ENCODE peak calls at places on chromosome 15, in five cellular contexts. H, W, Q, K and I are unnamed samples.

GRCh38 chr15:67836477-67836876 is 3.4 kb downstream of the RNU6-1 start:
- DNase-seq in H (peak), W (peak), Q (no peak), K (no peak), I (peak)

GRCh38 chr15:71586463-71586862 is 223.9 kb upstream of the NR2E3 start:
- DNase-seq in H (no peak), W (no peak), Q (no peak), K (no peak), I (no peak)

GRCh38 chr15:96142498-96142897 is 188.0 kb upstream of the NR2F2 start:
- DNase-seq in H (no peak), W (no peak), Q (no peak), K (no peak), I (no peak)

GRCh38 chr15:70269991-70270751 is 172.5 kb upstream of the TLE3 start:
- DNase-seq in H (no peak), W (no peak), Q (no peak), K (no peak), I (peak)

GRCh38 chr15:85494035-85494793 is 113.8 kb downstream of the AKAP13 start:
- DNase-seq in H (peak), W (peak), Q (no peak), K (peak), I (peak)

GRCh38 chr15:98649621-98649995 is 1.3 kb downstream of the IGF1R start:
- DNase-seq in H (peak), W (no peak), Q (peak), K (no peak), I (no peak)

GRCh38 chr15:76006136-76006778 is 6.0 kb downstream of the NRG4 start:
- DNase-seq in H (peak), W (no peak), Q (no peak), K (no peak), I (peak)

GRCh38 chr15:41564960-41565502 is 6.0 kb downstream of the TYRO3 start:
- DNase-seq in H (no peak), W (no peak), Q (no peak), K (no peak), I (no peak)

GRCh38 chr15:27095809-27096580 is 125.0 kb downstream of the GABRG3 start:
- DNase-seq in H (peak), W (no peak), Q (no peak), K (no peak), I (peak)

GRCh38 chr15:58558777-58559176 is 127.0 kb downstream of the LIPC start:
- DNase-seq in H (peak), W (no peak), Q (no peak), K (no peak), I (peak)

GRCh38 chr15:57476533-57476975 is 100.2 kb downstream of the CGNL1 start:
- DNase-seq in H (peak), W (peak), Q (no peak), K (peak), I (peak)

GRCh38 chr15:68386587-68387287 is 45.2 kb downstream of the ITGA11 start:
- DNase-seq in H (no peak), W (no peak), Q (no peak), K (no peak), I (no peak)

GRCh38 chr15:31483924-31484368 is 157.3 kb downstream of the KLF13 start:
- DNase-seq in H (no peak), W (no peak), Q (no peak), K (no peak), I (no peak)

GRCh38 chr15:42194502-42194901 is 13.6 kb downstream of the VPS39 start:
- DNase-seq in H (peak), W (peak), Q (peak), K (no peak), I (peak)

GRCh38 chr15:89195836-89196235 is 25.5 kb downstream of the RLBP1 start:
- DNase-seq in H (no peak), W (peak), Q (no peak), K (peak), I (peak)

GRCh38 chr15:31840849-31841476 is 189.4 kb upstream of the CHRNA7 start:
- DNase-seq in H (no peak), W (no peak), Q (no peak), K (no peak), I (no peak)

GRCh38 chr15:98785796-98786581 is 137.7 kb downstream of the IGF1R start:
- DNase-seq in H (no peak), W (no peak), Q (no peak), K (no peak), I (no peak)

GRCh38 chr15:90262426-90262825 is 3.0 kb upstream of the NGRN start:
- DNase-seq in H (no peak), W (no peak), Q (no peak), K (no peak), I (peak)

GRCh38 chr15:29674661-29675533 is 147.4 kb downstream of the TJP1 start:
- DNase-seq in H (peak), W (peak), Q (peak), K (no peak), I (peak)

GRCh38 chr15:77597804-77598453 is 34.8 kb downstream of the LINGO1 start:
- DNase-seq in H (no peak), W (no peak), Q (no peak), K (no peak), I (no peak)

GRCh38 chr15:51172190-51172589 is 77.5 kb upstream of the TNFAIP8L3 start:
- DNase-seq in H (peak), W (peak), Q (no peak), K (peak), I (peak)

GRCh38 chr15:79209116-79209515 is 73.4 kb upstream of the ANKRD34C start:
- DNase-seq in H (no peak), W (no peak), Q (no peak), K (no peak), I (no peak)

GRCh38 chr15:77243716-77244401 is 172.9 kb upstream of the TSPAN3 start:
- DNase-seq in H (no peak), W (no peak), Q (no peak), K (no peak), I (no peak)

GRCh38 chr15:63089260-63090043 is 32.2 kb upstream of the LACTB start:
- DNase-seq in H (peak), W (peak), Q (no peak), K (peak), I (peak)

GRCh38 chr15:56837281-56837680 is 81.2 kb upstream of the TCF12 start:
- DNase-seq in H (peak), W (peak), Q (no peak), K (peak), I (peak)

GRCh38 chr15:90839187-90840071 is 29.0 kb upstream of the FURIN start:
- DNase-seq in H (no peak), W (peak), Q (peak), K (no peak), I (no peak)

GRCh38 chr15:31296304-31297220 is 30.1 kb upstream of the KLF13 start:
- DNase-seq in H (no peak), W (no peak), Q (peak), K (no peak), I (no peak)

GRCh38 chr15:76963596-76963995 is 31.3 kb upstream of the PSTPIP1 start:
- DNase-seq in H (no peak), W (no peak), Q (no peak), K (no peak), I (no peak)

GRCh38 chr15:85878866-85879265 is 84.1 kb upstream of the KLHL25 start:
- DNase-seq in H (no peak), W (no peak), Q (no peak), K (no peak), I (no peak)

GRCh38 chr15:63395730-63396545 is 14.3 kb upstream of the CA12 start:
- DNase-seq in H (no peak), W (no peak), Q (no peak), K (no peak), I (no peak)

GRCh38 chr15:63256433-63256884 is 20.9 kb upstream of the APH1B start:
- DNase-seq in H (peak), W (peak), Q (no peak), K (no peak), I (peak)

GRCh38 chr15:31382693-31383005 is 56.0 kb downstream of the KLF13 start:
- DNase-seq in H (no peak), W (no peak), Q (no peak), K (no peak), I (no peak)

GRCh38 chr15:69085325-69086081 is 71.0 kb downstream of the NOX5 start:
- DNase-seq in H (no peak), W (no peak), Q (no peak), K (no peak), I (no peak)

GRCh38 chr15:63233667-63234419 is 43.6 kb upstream of the APH1B start:
- DNase-seq in H (peak), W (peak), Q (no peak), K (no peak), I (peak)

GRCh38 chr15:48897144-48897814 is 19.3 kb downstream of the EID1 start:
- DNase-seq in H (peak), W (peak), Q (no peak), K (peak), I (peak)

GRCh38 chr15:78208887-78209645 is 25.3 kb downstream of the ACSBG1 start:
- DNase-seq in H (no peak), W (no peak), Q (no peak), K (no peak), I (no peak)

DNA sequence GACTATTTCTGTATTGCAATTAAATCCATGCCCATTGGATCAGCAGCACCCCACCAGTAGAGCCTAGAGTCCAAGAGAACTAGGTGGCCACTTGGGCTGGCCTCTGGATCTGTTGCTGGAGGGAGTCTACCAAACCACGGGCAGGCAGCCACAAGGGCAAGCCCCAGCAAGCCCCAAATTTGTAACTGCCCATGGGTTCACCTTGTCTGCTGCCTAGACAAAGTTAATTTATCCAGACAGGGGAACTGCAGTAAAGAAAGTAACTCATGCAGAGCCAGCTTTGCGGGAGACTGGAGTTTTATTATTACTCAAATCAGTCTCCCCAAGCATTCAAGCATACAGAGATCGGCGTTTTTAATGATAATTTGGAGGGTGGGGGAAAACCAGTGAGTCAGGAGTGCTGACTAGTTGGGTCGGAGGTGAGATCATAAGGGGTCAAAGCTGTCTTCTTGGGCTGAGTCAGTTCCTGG is 74.0 kb upstream of the TERB2 start:
- DNase-seq in H (no peak), W (no peak), Q (no peak), K (no peak), I (no peak)
- H3K4me3 ChIP-seq in H (no peak), W (no peak), Q (no peak), K (no peak), I (no peak)

GRCh38 chr15:93414576-93415231 is 325.7 kb upstream of the RGMA start:
- DNase-seq in H (no peak), W (no peak), Q (no peak), K (no peak), I (no peak)
- TF ChIP-seq CTCF in H (no peak), W (no peak), Q (no peak), K (no peak), I (no peak)

GRCh38 chr15:60479361-60479684 is 381 bp upstream of the ICE2 start:
- DNase-seq in H (no peak), W (no peak), Q (no peak), K (no peak), I (no peak)
- H3K4me3 ChIP-seq in H (peak), W (peak), Q (peak), K (peak), I (peak)

DNA sequence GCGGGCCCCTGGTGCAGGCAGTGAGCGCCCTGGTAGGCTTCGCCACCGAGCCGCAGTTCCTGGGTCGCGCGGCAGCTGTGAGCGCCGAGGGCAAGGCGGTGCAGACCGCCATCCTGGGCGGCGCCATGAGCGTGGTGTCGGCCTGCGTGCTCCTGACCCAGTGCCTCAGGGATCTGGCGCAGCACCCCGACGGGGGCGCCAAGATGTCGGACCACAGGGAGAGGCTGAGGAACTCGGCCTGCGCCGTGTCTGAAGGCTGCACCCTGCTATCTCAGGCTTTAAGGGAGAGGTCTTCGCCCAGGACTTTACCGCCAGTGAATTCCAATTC is 2.3 kb downstream of the TLNRD1 start:
- DNase-seq in H (no peak), W (no peak), Q (no peak), K (no peak), I (no peak)
- TF ChIP-seq CTCF in H (no peak), W (no peak), Q (no peak), K (no peak), I (no peak)

GRCh38 chr15:60392601-60392985 is 5.2 kb downstream of the ANXA2 start:
- DNase-seq in H (peak), W (peak), Q (no peak), K (no peak), I (peak)
- H3K4me3 ChIP-seq in H (peak), W (no peak), Q (peak), K (peak), I (peak)

GRCh38 chr15:101337976-101338375 is 42.9 kb upstream of the SNRPA1 start:
- DNase-seq in H (no peak), W (no peak), Q (no peak), K (no peak), I (no peak)
- TF ChIP-seq CTCF in H (no peak), W (no peak), Q (no peak), K (no peak), I (no peak)

GRCh38 chr15:65981837-65982696 is 112.8 kb downstream of the RAB11A start:
- DNase-seq in H (no peak), W (no peak), Q (peak), K (no peak), I (no peak)
- H3K4me3 ChIP-seq in H (no peak), W (no peak), Q (peak), K (no peak), I (no peak)

GRCh38 chr15:39770748-39771689 is 11.6 kb downstream of the FSIP1 start:
- DNase-seq in H (peak), W (peak), Q (no peak), K (peak), I (peak)

DNA sequence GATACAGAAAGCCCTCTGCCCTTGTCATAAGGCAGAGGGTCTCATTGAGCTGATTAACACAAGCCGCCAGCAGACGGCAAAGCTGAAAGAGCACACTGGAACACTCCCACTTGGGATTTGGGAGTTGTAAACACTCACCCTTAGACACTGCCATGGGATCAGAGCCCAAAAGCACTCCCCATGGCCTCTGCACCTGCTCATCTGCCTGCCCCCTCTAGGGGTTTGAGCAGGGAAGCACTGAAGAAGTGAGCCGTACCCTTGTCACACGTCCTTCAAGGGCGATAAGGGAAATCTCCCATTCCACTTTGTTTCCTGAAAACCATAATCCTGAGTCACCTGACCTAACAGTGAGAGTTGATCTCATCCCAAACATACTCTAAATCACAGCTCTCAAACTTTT is 14.7 kb downstream of the FSIP1 start:
- DNase-seq in H (no peak), W (no peak), Q (no peak), K (no peak), I (no peak)
- TF ChIP-seq CTCF in H (no peak), W (no peak), Q (no peak), K (no peak), I (no peak)

DNA sequence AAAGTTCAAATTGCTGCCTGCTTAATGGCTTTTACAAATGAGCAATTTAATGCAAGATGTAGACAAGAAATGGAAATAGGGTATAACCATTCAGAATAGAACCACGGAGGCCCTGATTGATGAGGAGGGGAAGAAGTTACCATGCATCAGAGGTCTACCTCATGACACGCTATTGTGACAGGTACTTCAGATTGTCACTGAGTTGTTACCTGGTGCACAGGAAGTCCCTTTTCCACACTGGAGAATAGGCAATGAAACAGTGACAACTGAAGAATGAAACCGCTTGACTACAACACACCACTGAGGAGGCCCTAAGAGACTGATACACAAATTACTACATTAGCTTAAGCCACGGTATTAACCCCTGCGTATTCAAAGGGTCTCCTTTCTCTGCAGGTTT is 251.2 kb downstream of the RYR3 start:
- DNase-seq in H (no peak), W (no peak), Q (no peak), K (no peak), I (no peak)
- H3K4me3 ChIP-seq in H (no peak), W (no peak), Q (no peak), K (no peak), I (no peak)